ENCODE peak calls at places on chromosomes 16 and 17, in nine cellular contexts. R, K, X, I, H, L, T, S and Q are unnamed samples.

GRCh38 chr16:80433617-80434016 is 107.2 kb upstream of the DYNLRB2 start:
- DNase-seq in R (no peak), K (no peak), X (no peak), I (no peak), H (no peak), L (no peak), T (no peak), S (no peak), Q (no peak)

GRCh38 chr16:10039220-10040096 is 142.8 kb downstream of the GRIN2A start:
- DNase-seq in R (no peak), K (peak; percentile 77), X (no peak), I (no peak), H (no peak), L (no peak), T (no peak), S (no peak), Q (peak; percentile 81)

GRCh38 chr16:67814567-67814966 is 7.9 kb downstream of the TSNAXIP1 start:
- DNase-seq in R (no peak), K (no peak), X (no peak), I (no peak), H (no peak), L (no peak), T (no peak), S (no peak), Q (no peak)

GRCh38 chr16:12763517-12763916 is 40.2 kb downstream of the CPPED1 start:
- DNase-seq in R (no peak), K (peak; percentile 68), X (no peak), I (no peak), H (no peak), L (no peak), T (no peak), S (no peak), Q (no peak)

GRCh38 chr17:21043296-21044232 is 753 bp upstream of the USP22 start:
- DNase-seq in R (peak; percentile 98), K (no peak), X (peak; percentile 100), I (peak; percentile 93), H (peak; percentile 99), L (peak; percentile 99), T (no peak), S (peak; percentile 96), Q (peak; percentile 92)

GRCh38 chr16:79267146-79267545 is 333.4 kb downstream of the MAF start:
- DNase-seq in R (no peak), K (no peak), X (no peak), I (no peak), H (no peak), L (no peak), T (no peak), S (no peak), Q (no peak)

GRCh38 chr17:1724351-1724868 is at the start of gene WDR81:
- DNase-seq in R (peak; percentile 88), K (peak; percentile 98), X (peak; percentile 89), I (peak; percentile 82), H (peak; percentile 85), L (peak; percentile 95), T (peak; percentile 81), S (peak; percentile 79), Q (no peak)

GRCh38 chr16:65124596-65124995 is 2.7 kb upstream of the CDH11 start:
- DNase-seq in R (no peak), K (no peak), X (no peak), I (no peak), H (no peak), L (no peak), T (no peak), S (no peak), Q (no peak)

GRCh38 chr17:64309710-64310109 is 46.6 kb upstream of the TEX2 start:
- DNase-seq in R (no peak), K (no peak), X (no peak), I (no peak), H (no peak), L (peak; percentile 42), T (no peak), S (no peak), Q (no peak)

GRCh38 chr17:7548585-7549400 is at the start of gene TNFSF12:
- DNase-seq in R (peak; percentile 68), K (peak; percentile 92), X (peak; percentile 23), I (peak; percentile 35), H (no peak), L (peak; percentile 85), T (peak; percentile 42), S (peak; percentile 33), Q (peak; percentile 73)

GRCh38 chr17:1165836-1166235 is 13.9 kb downstream of the ABR start:
- DNase-seq in R (no peak), K (no peak), X (no peak), I (no peak), H (no peak), L (no peak), T (no peak), S (no peak), Q (no peak)

GRCh38 chr17:79789943-79790804 is 6.7 kb downstream of the CBX8 start:
- DNase-seq in R (peak; percentile 63), K (peak; percentile 55), X (peak; percentile 70), I (no peak), H (no peak), L (no peak), T (no peak), S (no peak), Q (no peak)

GRCh38 chr17:19650826-19651225 is 2.3 kb downstream of the ALDH3A2 start:
- DNase-seq in R (no peak), K (no peak), X (no peak), I (no peak), H (no peak), L (no peak), T (no peak), S (no peak), Q (no peak)

GRCh38 chr17:48490391-48491026 is 40.3 kb downstream of the HOXB1 start:
- DNase-seq in R (no peak), K (no peak), X (no peak), I (no peak), H (no peak), L (no peak), T (no peak), S (no peak), Q (no peak)

GRCh38 chr16:27505297-27506236 is 44.1 kb downstream of the GTF3C1 start:
- DNase-seq in R (no peak), K (no peak), X (no peak), I (no peak), H (no peak), L (no peak), T (no peak), S (no peak), Q (no peak)

GRCh38 chr17:67520282-67520906 is 143.3 kb downstream of the PITPNC1 start:
- DNase-seq in R (peak; percentile 81), K (no peak), X (peak; percentile 43), I (no peak), H (no peak), L (no peak), T (no peak), S (no peak), Q (no peak)

GRCh38 chr17:34637548-34638525 is 58.5 kb downstream of the TMEM132E start:
- DNase-seq in R (peak; percentile 62), K (peak; percentile 92), X (peak; percentile 59), I (peak; percentile 78), H (no peak), L (peak; percentile 72), T (peak; percentile 69), S (peak; percentile 47), Q (peak; percentile 89)

GRCh38 chr16:12617401-12617819 is 186.3 kb downstream of the CPPED1 start:
- DNase-seq in R (peak; percentile 5), K (no peak), X (peak; percentile 8), I (no peak), H (no peak), L (no peak), T (no peak), S (no peak), Q (no peak)

GRCh38 chr17:49438439-49438861 is 23.8 kb upstream of the PHB1 start:
- DNase-seq in R (no peak), K (no peak), X (no peak), I (no peak), H (peak; percentile 47), L (no peak), T (no peak), S (no peak), Q (no peak)

GRCh38 chr17:8563981-8564602 is 66.4 kb downstream of the MYH10 start:
- DNase-seq in R (no peak), K (no peak), X (no peak), I (no peak), H (no peak), L (no peak), T (no peak), S (no peak), Q (no peak)

GRCh38 chr16:1459967-1460366 is 14.9 kb downstream of the CLCN7 start:
- DNase-seq in R (no peak), K (no peak), X (no peak), I (no peak), H (no peak), L (no peak), T (no peak), S (no peak), Q (no peak)

GRCh38 chr16:4664538-4665418 is 28.6 kb upstream of the NUDT16L1 start:
- DNase-seq in R (no peak), K (no peak), X (no peak), I (peak; percentile 45), H (no peak), L (no peak), T (peak; percentile 47), S (peak; percentile 53), Q (no peak)

GRCh38 chr17:379531-380200 is 27.1 kb upstream of the RPH3AL start:
- DNase-seq in R (no peak), K (no peak), X (no peak), I (no peak), H (peak; percentile 21), L (no peak), T (no peak), S (no peak), Q (no peak)

GRCh38 chr16:27242398-27242797 is 26.2 kb downstream of the NSMCE1 start:
- DNase-seq in R (no peak), K (no peak), X (no peak), I (no peak), H (no peak), L (no peak), T (no peak), S (no peak), Q (no peak)

GRCh38 chr16:89047331-89048086 is 46.1 kb upstream of the ACSF3 start:
- DNase-seq in R (peak; percentile 26), K (no peak), X (no peak), I (no peak), H (peak; percentile 60), L (no peak), T (no peak), S (no peak), Q (no peak)

GRCh38 chr16:78455861-78456260 is 356.4 kb downstream of the WWOX start:
- DNase-seq in R (no peak), K (no peak), X (no peak), I (no peak), H (no peak), L (no peak), T (no peak), S (no peak), Q (no peak)

GRCh38 chr17:75738218-75738802 is 17.1 kb downstream of the ITGB4 start:
- DNase-seq in R (peak; percentile 32), K (no peak), X (no peak), I (no peak), H (no peak), L (no peak), T (no peak), S (no peak), Q (no peak)

GRCh38 chr17:34981538-34982241 is 1.4 kb downstream of the LIG3 start:
- DNase-seq in R (no peak), K (peak; percentile 37), X (no peak), I (no peak), H (no peak), L (no peak), T (no peak), S (no peak), Q (no peak)